ENCODE peak calls at places on chromosomes 3 and 15, in ten cellular contexts. T is activated T-cell treated with anti-CD3 and anti-CD28 coated beads for 24 hours; W is anterior cingulate cortex; O is left lung; J is kidney tubule cell; C is activated CD4-positive, alpha-beta T cell treated with anti-CD3 and anti-CD28 coated beads, Interleukin-2, amount 50 U/mL, for 1 hour; V is CD8-positive, alpha-beta memory T cell; H is MM.1S; R is hepatic stellate cell; D is right atrium auricular region. S is an unnamed sample.

GRCh38 chr3:126466886-126467610 is 8.6 kb downstream of the ZXDC start:
- DNase-seq in R (no peak), D (no peak), O (no peak), V (no peak), H (no peak), T (no peak), C (no peak), W (no peak), J (no peak), S (no peak)

GRCh38 chr3:172107403-172107802 is 68.0 kb downstream of the FNDC3B start:
- DNase-seq in C (peak), T (peak), V (peak), R (no peak), D (no peak), J (no peak), O (no peak), H (peak), W (no peak), S (peak)

GRCh38 chr3:195882002-195882441 is 26.3 kb downstream of the TNK2 start:
- DNase-seq in R (no peak), H (no peak), T (no peak), J (no peak), W (no peak), O (no peak), D (no peak), C (no peak), V (no peak), S (no peak)

GRCh38 chr3:127781411-127782001 is 40.8 kb downstream of the MGLL start:
- DNase-seq in H (no peak), C (no peak), W (no peak), T (no peak), D (peak), J (no peak), R (peak), V (no peak), O (no peak), S (no peak)

GRCh38 chr15:88834211-88834812 is 31.1 kb downstream of the ACAN start:
- DNase-seq in R (peak), T (no peak), C (peak), H (peak), W (peak), J (peak), V (peak), D (peak), O (no peak), S (peak)

GRCh38 chr15:85141601-85142185 is 160.0 kb downstream of the PDE8A start:
- DNase-seq in O (no peak), D (no peak), C (no peak), T (no peak), W (no peak), V (no peak), J (peak), H (no peak), R (no peak), S (no peak)

GRCh38 chr3:192121921-192122320 is 605.4 kb downstream of the FGF12 start:
- DNase-seq in V (no peak), T (no peak), H (no peak), C (no peak), J (no peak), O (no peak), D (no peak), R (no peak), W (no peak), S (no peak)

GRCh38 chr3:45870099-45870498 is 16.2 kb upstream of the CCR9 start:
- DNase-seq in T (peak), D (no peak), V (peak), C (peak), H (peak), R (no peak), W (no peak), J (no peak), O (no peak), S (peak)

GRCh38 chr15:38577405-38577987 is 12.9 kb upstream of the RASGRP1 start:
- DNase-seq in D (no peak), C (no peak), W (no peak), O (no peak), J (no peak), R (no peak), H (no peak), V (no peak), T (no peak), S (no peak)

GRCh38 chr15:80093854-80094418 is 34.5 kb downstream of the ZFAND6 start:
- DNase-seq in H (no peak), C (no peak), W (no peak), T (no peak), V (no peak), J (peak), R (no peak), D (no peak), O (peak), S (no peak)

GRCh38 chr3:195068481-195069080 is 202.4 kb downstream of the XXYLT1 start:
- DNase-seq in J (no peak), C (no peak), O (peak), T (no peak), R (no peak), H (no peak), W (no peak), D (no peak), V (no peak), S (no peak)

GRCh38 chr15:31930967-31931366 is 99.3 kb upstream of the CHRNA7 start:
- DNase-seq in D (no peak), H (no peak), O (no peak), W (no peak), T (peak), R (no peak), J (no peak), V (no peak), C (no peak), S (no peak)

GRCh38 chr3:11565072-11565471 is 78.6 kb downstream of the VGLL4 start:
- DNase-seq in W (no peak), C (no peak), T (no peak), D (no peak), J (no peak), H (no peak), O (no peak), R (no peak), V (no peak), S (no peak)

GRCh38 chr15:98776607-98777281 is 128.4 kb downstream of the IGF1R start:
- DNase-seq in T (no peak), R (no peak), O (peak), C (peak), W (no peak), H (peak), D (no peak), V (no peak), J (peak), S (peak)

GRCh38 chr3:13530241-13531009 is 18.5 kb upstream of the FBLN2 start:
- DNase-seq in R (no peak), C (no peak), O (no peak), T (no peak), J (no peak), H (no peak), V (no peak), D (no peak), W (no peak), S (no peak)

GRCh38 chr3:16533928-16534913 is 20.7 kb upstream of the RFTN1 start:
- DNase-seq in J (no peak), W (no peak), H (no peak), T (no peak), O (no peak), R (no peak), C (no peak), D (no peak), V (no peak), S (no peak)

GRCh38 chr15:84598993-84599392 is 1.8 kb upstream of the ZSCAN2 start:
- DNase-seq in H (peak), V (no peak), J (peak), O (no peak), C (no peak), D (no peak), T (no peak), R (peak), W (peak), S (peak)

GRCh38 chr15:22839046-22839705 is 710 bp downstream of the NIPA2 start:
- DNase-seq in R (peak), V (no peak), C (no peak), H (peak), W (no peak), D (no peak), O (no peak), J (peak), T (no peak), S (no peak)